ENCODE peak calls at places on chromosomes 4 and X, in nine cellular contexts. K is left lung; A is AG09319; C is Calu3; E is PC-3; O is activated CD8-positive, alpha-beta T cell treated with anti-CD3 and anti-CD28 coated beads for 36 hours; T is GM13977; U is HFFc6; S is endothelial cell. Y is an unnamed sample.
A peak's percentile ranks its signal among the peaks of the same experiment; 100 is the strongest.

GRCh38 chr4:158410272-158410671 is 111.4 kb upstream of the RXFP1 start:
- DNase-seq in K (no peak), A (peak; percentile 20), C (no peak), E (peak; percentile 45), O (no peak), T (no peak), U (peak; percentile 6), S (no peak), Y (no peak)

GRCh38 chr4:7732263-7732662 is 207.4 kb downstream of the AFAP1 start:
- DNase-seq in K (no peak), A (no peak), C (no peak), E (no peak), O (no peak), T (no peak), U (no peak), S (no peak), Y (no peak)

GRCh38 chr4:89269267-89269666 is 38.3 kb downstream of the GPRIN3 start:
- DNase-seq in K (no peak), A (no peak), C (no peak), E (no peak), O (no peak), T (no peak), U (no peak), S (no peak), Y (no peak)

GRCh38 chr4:175542787-175543186 is 269.3 kb downstream of the GPM6A start:
- DNase-seq in K (no peak), A (no peak), C (no peak), E (peak; percentile 43), O (no peak), T (no peak), U (no peak), S (no peak), Y (no peak)

GRCh38 chr4:83285022-83285387 is 407 bp upstream of the COQ2 start:
- DNase-seq in K (no peak), A (peak; percentile 5), C (peak; percentile 2), E (peak; percentile 8), O (peak; percentile 31), T (peak; percentile 38), U (peak; percentile 62), S (peak; percentile 7), Y (no peak)

GRCh38 chr4:128566688-128567087 is 242.8 kb upstream of the JADE1 start:
- DNase-seq in K (no peak), A (no peak), C (no peak), E (peak; percentile 33), O (no peak), T (no peak), U (no peak), S (no peak), Y (no peak)

GRCh38 chr4:81905966-81906365 is 434.3 kb upstream of the RASGEF1B start:
- DNase-seq in K (no peak), A (no peak), C (peak; percentile 11), E (no peak), O (no peak), T (peak; percentile 23), U (no peak), S (no peak), Y (no peak)

GRCh38 chr4:180617203-180617602 is 1626.0 kb upstream of the TENM3 start:
- DNase-seq in K (no peak), A (no peak), C (no peak), E (peak; percentile 2), O (no peak), T (no peak), U (no peak), S (no peak), Y (no peak)

GRCh38 chr4:8862800-8863758 is 8.6 kb downstream of the HMX1 start:
- DNase-seq in K (no peak), A (no peak), C (no peak), E (no peak), O (no peak), T (no peak), U (no peak), S (no peak), Y (no peak)

GRCh38 chr4:2427383-2428334 is 8.9 kb downstream of the CFAP99 start:
- DNase-seq in K (no peak), A (no peak), C (no peak), E (no peak), O (no peak), T (no peak), U (no peak), S (no peak), Y (no peak)

GRCh38 chr4:88137112-88137511 is 21.3 kb downstream of the ABCG2 start:
- DNase-seq in K (no peak), A (no peak), C (no peak), E (peak; percentile 65), O (no peak), T (no peak), U (peak; percentile 49), S (no peak), Y (no peak)

GRCh38 chr4:102574317-102574716 is 73.2 kb downstream of the NFKB1 start:
- DNase-seq in K (no peak), A (no peak), C (no peak), E (peak; percentile 61), O (no peak), T (no peak), U (no peak), S (no peak), Y (no peak)

DNA sequence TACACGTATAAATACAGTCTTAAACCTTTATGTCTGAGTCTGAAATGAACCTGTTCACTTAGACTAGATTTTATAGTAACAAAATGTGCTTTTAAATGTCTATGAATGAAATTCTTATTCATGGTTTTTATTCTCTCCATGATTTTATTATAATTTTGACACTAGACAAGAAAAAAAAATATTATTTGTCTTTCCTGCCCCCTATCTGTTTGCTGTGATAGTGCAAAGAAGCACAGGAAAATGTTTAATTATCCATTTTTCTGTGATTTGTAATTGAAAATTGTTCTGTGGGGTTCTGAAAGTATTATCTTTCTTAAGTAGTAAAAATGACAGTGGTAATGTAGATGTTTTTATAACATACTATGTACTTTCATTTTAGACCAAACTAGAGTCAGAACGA is 52.0 kb downstream of the INTS6L start:
- DNase-seq in K (no peak), A (no peak), C (no peak), E (no peak), O (no peak), T (no peak), U (no peak), S (no peak), Y (no peak)
- TF ChIP-seq CTCF in K (no peak), A (peak; percentile 44), C (no peak), E (peak; percentile 64), O (peak; percentile 36), T (peak; percentile 31), U (peak; percentile 69), S (peak; percentile 55), Y (peak; percentile 48)

DNA sequence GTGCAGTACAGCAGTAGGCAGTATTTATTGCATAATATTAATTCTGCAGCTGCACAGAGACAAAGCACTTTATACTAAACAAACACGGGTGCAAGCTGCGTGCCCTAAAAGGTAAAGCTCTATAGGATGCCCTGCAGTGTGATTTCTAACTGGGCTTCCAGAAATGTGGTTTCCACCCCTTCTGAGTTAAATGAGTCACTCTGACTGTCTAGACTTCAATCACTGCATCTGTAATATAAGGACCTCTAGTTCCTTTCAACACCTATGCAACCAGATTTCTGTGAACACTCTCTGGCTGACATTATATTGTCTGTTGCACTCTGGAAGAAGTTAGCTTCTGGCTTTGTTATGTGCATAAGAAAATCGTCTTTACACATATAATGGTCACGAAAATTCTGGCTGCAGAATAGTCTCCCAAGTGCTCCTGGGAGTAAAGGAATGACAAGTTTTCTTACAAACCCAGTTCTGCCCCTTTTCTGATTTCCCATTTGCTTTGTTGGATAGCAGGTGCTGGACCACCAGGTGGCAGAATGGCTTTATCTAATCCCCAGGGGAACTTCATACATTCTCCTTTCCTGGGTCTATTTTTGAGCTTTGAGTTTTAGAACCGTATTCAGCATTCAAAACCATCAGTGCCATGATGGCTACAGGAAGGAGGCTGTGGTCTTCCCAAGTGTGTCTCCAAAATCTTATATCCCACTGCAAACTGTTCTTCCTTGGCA is 842.2 kb downstream of the STIM2 start:
- DNase-seq in K (no peak), A (no peak), C (peak; percentile 16), E (peak; percentile 49), O (peak; percentile 7), T (peak; percentile 20), U (no peak), S (peak; percentile 15), Y (no peak)
- TF ChIP-seq CTCF in K (no peak), A (no peak), C (no peak), E (peak; percentile 63), O (no peak), T (peak; percentile 39), U (peak; percentile 76), S (peak; percentile 36), Y (no peak)

DNA sequence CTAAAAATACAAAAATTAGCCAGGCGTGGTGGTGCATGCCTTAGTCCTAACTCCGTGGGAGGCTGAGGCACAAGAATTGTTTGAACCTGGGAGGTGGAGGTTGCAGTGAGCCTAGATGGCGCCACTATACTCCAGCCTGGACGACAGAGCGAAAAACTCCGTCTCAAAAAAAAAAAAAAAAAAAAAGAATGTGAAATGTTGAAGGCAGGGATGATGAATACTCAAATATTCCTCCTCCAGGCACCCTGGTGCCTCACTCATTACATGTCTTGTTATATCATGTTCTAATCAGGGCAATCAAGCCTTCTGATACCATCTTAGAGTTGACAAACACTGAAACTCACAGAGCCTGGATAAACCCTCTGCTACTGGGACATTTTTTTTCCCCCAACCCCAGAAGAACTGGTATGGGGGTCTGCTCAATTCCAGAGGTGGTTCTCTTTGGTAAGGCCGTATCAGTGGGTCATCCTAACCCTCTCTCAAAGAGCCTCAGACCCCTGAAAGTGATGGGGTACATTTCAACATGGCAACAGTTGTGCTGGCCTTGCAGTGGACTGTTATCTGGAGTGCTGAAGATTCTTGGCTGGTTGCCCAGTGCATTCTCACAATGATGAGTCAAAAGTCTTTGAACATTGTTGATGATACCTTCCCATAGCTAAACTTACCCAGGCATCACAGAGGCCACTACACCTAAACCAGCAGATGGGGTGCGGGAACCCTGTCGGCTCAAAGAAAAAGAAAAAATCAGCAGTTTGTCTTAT is 2.4 kb upstream of the SH3KBP1 start:
- DNase-seq in K (no peak), A (no peak), C (peak; percentile 7), E (peak; percentile 72), O (peak; percentile 78), T (peak; percentile 58), U (peak; percentile 63), S (no peak), Y (peak; percentile 55)
- TF ChIP-seq CTCF in K (no peak), A (no peak), C (no peak), E (no peak), O (no peak), T (peak; percentile 33), U (peak; percentile 48), S (no peak), Y (no peak)

GRCh38 chr4:108166441-108167315 is 2.1 kb downstream of the LEF1 start:
- DNase-seq in K (no peak), A (no peak), C (no peak), E (peak; percentile 16), O (peak; percentile 83), T (peak; percentile 69), U (no peak), S (peak; percentile 28), Y (peak; percentile 62)
- TF ChIP-seq CTCF in K (no peak), A (no peak), C (no peak), E (no peak), O (no peak), T (peak; percentile 6), U (no peak), S (peak; percentile 6), Y (peak; percentile 31)

Y was measured in mesothelial cell of epicardium.